ENCODE peak calls at places on chromosomes 16 and 17, in eight cellular contexts. One of them, this sample, is unnamed.

GRCh38 chr17:50064253-50064991 is 8.5 kb downstream of the ITGA3 start:
- DNase-seq in skeletal muscle cell: peak; percentile 88
- DNase-seq in breast epithelium: peak; percentile 76
- DNase-seq in stimulated activated CD4-positive, alpha-beta T cell treated with anti-CD3 and anti-CD28 coated beads, Interleukin-15, amount 100 ng/mL, for 1 hour: no peak
- DNase-seq in central memory CD4-positive, alpha-beta T cell: no peak
- DNase-seq in pulmonary artery endothelial cell: no peak
- DNase-seq in T-helper 1 cell: no peak
- DNase-seq in mucosa of gallbladder: no peak
- DNase-seq in this sample: peak; percentile 44

GRCh38 chr16:73504591-73504990 is 456.7 kb upstream of the ZFHX3 start:
- DNase-seq in central memory CD4-positive, alpha-beta T cell: no peak
- DNase-seq in pulmonary artery endothelial cell: no peak
- DNase-seq in breast epithelium: no peak
- DNase-seq in skeletal muscle cell: no peak
- DNase-seq in stimulated activated CD4-positive, alpha-beta T cell treated with anti-CD3 and anti-CD28 coated beads, Interleukin-15, amount 100 ng/mL, for 1 hour: no peak
- DNase-seq in mucosa of gallbladder: no peak
- DNase-seq in T-helper 1 cell: no peak
- DNase-seq in this sample: no peak

GRCh38 chr16:85673529-85674417 is 15.0 kb downstream of the GINS2 start:
- DNase-seq in central memory CD4-positive, alpha-beta T cell: no peak
- DNase-seq in mucosa of gallbladder: peak; percentile 63
- DNase-seq in pulmonary artery endothelial cell: peak; percentile 56
- DNase-seq in skeletal muscle cell: peak; percentile 57
- DNase-seq in stimulated activated CD4-positive, alpha-beta T cell treated with anti-CD3 and anti-CD28 coated beads, Interleukin-15, amount 100 ng/mL, for 1 hour: no peak
- DNase-seq in breast epithelium: peak; percentile 46
- DNase-seq in T-helper 1 cell: no peak
- DNase-seq in this sample: no peak

GRCh38 chr16:22161999-22162657 is at the start of gene SDR42E2:
- DNase-seq in T-helper 1 cell: peak; percentile 34
- DNase-seq in central memory CD4-positive, alpha-beta T cell: peak; percentile 25
- DNase-seq in pulmonary artery endothelial cell: no peak
- DNase-seq in skeletal muscle cell: no peak
- DNase-seq in breast epithelium: no peak
- DNase-seq in mucosa of gallbladder: no peak
- DNase-seq in stimulated activated CD4-positive, alpha-beta T cell treated with anti-CD3 and anti-CD28 coated beads, Interleukin-15, amount 100 ng/mL, for 1 hour: peak; percentile 35
- DNase-seq in this sample: no peak

GRCh38 chr17:75738218-75738802 is 17.1 kb downstream of the ITGB4 start:
- DNase-seq in breast epithelium: no peak
- DNase-seq in central memory CD4-positive, alpha-beta T cell: no peak
- DNase-seq in mucosa of gallbladder: no peak
- DNase-seq in skeletal muscle cell: no peak
- DNase-seq in pulmonary artery endothelial cell: no peak
- DNase-seq in T-helper 1 cell: no peak
- DNase-seq in stimulated activated CD4-positive, alpha-beta T cell treated with anti-CD3 and anti-CD28 coated beads, Interleukin-15, amount 100 ng/mL, for 1 hour: no peak
- DNase-seq in this sample: no peak

GRCh38 chr16:86772671-86773338 is 194.5 kb downstream of the FOXL1 start:
- DNase-seq in central memory CD4-positive, alpha-beta T cell: no peak
- DNase-seq in mucosa of gallbladder: no peak
- DNase-seq in stimulated activated CD4-positive, alpha-beta T cell treated with anti-CD3 and anti-CD28 coated beads, Interleukin-15, amount 100 ng/mL, for 1 hour: no peak
- DNase-seq in T-helper 1 cell: no peak
- DNase-seq in breast epithelium: peak; percentile 73
- DNase-seq in pulmonary artery endothelial cell: no peak
- DNase-seq in skeletal muscle cell: peak; percentile 47
- DNase-seq in this sample: peak; percentile 85

GRCh38 chr16:82992826-82993225 is 366.1 kb downstream of the CDH13 start:
- DNase-seq in central memory CD4-positive, alpha-beta T cell: no peak
- DNase-seq in breast epithelium: no peak
- DNase-seq in skeletal muscle cell: no peak
- DNase-seq in stimulated activated CD4-positive, alpha-beta T cell treated with anti-CD3 and anti-CD28 coated beads, Interleukin-15, amount 100 ng/mL, for 1 hour: no peak
- DNase-seq in pulmonary artery endothelial cell: no peak
- DNase-seq in mucosa of gallbladder: peak; percentile 53
- DNase-seq in T-helper 1 cell: no peak
- DNase-seq in this sample: no peak

GRCh38 chr17:48729335-48730239 is 1.0 kb upstream of the HOXB13 start:
- DNase-seq in skeletal muscle cell: no peak
- DNase-seq in stimulated activated CD4-positive, alpha-beta T cell treated with anti-CD3 and anti-CD28 coated beads, Interleukin-15, amount 100 ng/mL, for 1 hour: no peak
- DNase-seq in T-helper 1 cell: no peak
- DNase-seq in breast epithelium: no peak
- DNase-seq in pulmonary artery endothelial cell: no peak
- DNase-seq in mucosa of gallbladder: no peak
- DNase-seq in central memory CD4-positive, alpha-beta T cell: no peak
- DNase-seq in this sample: peak; percentile 37

GRCh38 chr16:89420204-89420603 is 70.2 kb downstream of the ANKRD11 start:
- DNase-seq in mucosa of gallbladder: no peak
- DNase-seq in skeletal muscle cell: no peak
- DNase-seq in breast epithelium: no peak
- DNase-seq in stimulated activated CD4-positive, alpha-beta T cell treated with anti-CD3 and anti-CD28 coated beads, Interleukin-15, amount 100 ng/mL, for 1 hour: no peak
- DNase-seq in pulmonary artery endothelial cell: no peak
- DNase-seq in T-helper 1 cell: no peak
- DNase-seq in central memory CD4-positive, alpha-beta T cell: no peak
- DNase-seq in this sample: no peak

GRCh38 chr17:82324566-82325285 is 7.3 kb upstream of the CD7 start:
- DNase-seq in breast epithelium: no peak
- DNase-seq in skeletal muscle cell: no peak
- DNase-seq in pulmonary artery endothelial cell: no peak
- DNase-seq in T-helper 1 cell: no peak
- DNase-seq in mucosa of gallbladder: no peak
- DNase-seq in stimulated activated CD4-positive, alpha-beta T cell treated with anti-CD3 and anti-CD28 coated beads, Interleukin-15, amount 100 ng/mL, for 1 hour: no peak
- DNase-seq in central memory CD4-positive, alpha-beta T cell: no peak
- DNase-seq in this sample: no peak

GRCh38 chr16:67423634-67424575 is 7.0 kb upstream of the HSD11B2 start:
- DNase-seq in breast epithelium: no peak
- DNase-seq in T-helper 1 cell: no peak
- DNase-seq in pulmonary artery endothelial cell: no peak
- DNase-seq in stimulated activated CD4-positive, alpha-beta T cell treated with anti-CD3 and anti-CD28 coated beads, Interleukin-15, amount 100 ng/mL, for 1 hour: no peak
- DNase-seq in mucosa of gallbladder: no peak
- DNase-seq in central memory CD4-positive, alpha-beta T cell: no peak
- DNase-seq in skeletal muscle cell: no peak
- DNase-seq in this sample: no peak